ENCODE peak calls at places on chromosomes 4 and X, in eight cellular contexts. G is GM12878; Z is lung; M is mesenchymal stem cell; T is heart left ventricle; X is fibroblast of lung; C is CD8-positive, alpha-beta T cell; B is A549. Q is an unnamed sample.

GRCh38 chr4:119210760-119211159 is 1.8 kb upstream of the USP53 start:
- DNase-seq in C (no peak), B (peak; percentile 17), M (peak; percentile 68), Z (no peak), X (no peak), T (no peak), G (no peak), Q (no peak)

GRCh38 chr4:8334786-8335460 is 65.4 kb downstream of the HTRA3 start:
- DNase-seq in G (no peak), X (no peak), Z (no peak), C (no peak), B (no peak), T (no peak), M (no peak), Q (no peak)

GRCh38 chrX:2370436-2370835 is 130.3 kb downstream of the DHRSX start:
- DNase-seq in B (no peak), T (no peak), X (peak; percentile 82), C (no peak), M (no peak), Z (no peak), G (no peak), Q (no peak)

GRCh38 chr4:79232555-79232954 is 93.3 kb downstream of the NAA11 start:
- DNase-seq in G (no peak), T (no peak), M (no peak), C (no peak), B (no peak), Z (no peak), X (peak; percentile 3), Q (no peak)

GRCh38 chr4:56908206-56909082 is 744 bp downstream of the REST start:
- DNase-seq in B (peak; percentile 32), G (no peak), T (peak; percentile 80), X (peak; percentile 74), C (peak; percentile 63), Z (peak; percentile 57), M (peak; percentile 83), Q (peak; percentile 71)

GRCh38 chr4:592825-593520 is 16.9 kb upstream of the TMEM271 start:
- DNase-seq in T (no peak), B (no peak), X (no peak), G (no peak), Z (no peak), M (no peak), C (no peak), Q (no peak)

GRCh38 chr4:108170729-108171540 is 2.2 kb upstream of the LEF1 start:
- DNase-seq in T (no peak), C (no peak), B (no peak), G (no peak), M (peak; percentile 42), Z (no peak), X (no peak), Q (no peak)

GRCh38 chr4:107600456-107600855 is 119.6 kb downstream of the PAPSS1 start:
- DNase-seq in B (no peak), M (peak; percentile 28), G (no peak), Z (no peak), T (no peak), X (peak; percentile 83), C (no peak), Q (no peak)

GRCh38 chr4:54281060-54281781 is 52.1 kb downstream of the PDGFRA start:
- DNase-seq in M (peak; percentile 82), B (peak; percentile 20), X (peak; percentile 98), Z (peak; percentile 65), T (peak; percentile 84), G (no peak), C (no peak), Q (peak; percentile 94)

GRCh38 chrX:48945517-48946348 is 11.7 kb downstream of the OTUD5 start:
- DNase-seq in C (peak; percentile 20), X (peak; percentile 29), T (peak; percentile 32), M (peak; percentile 61), Z (peak; percentile 52), G (no peak), B (peak; percentile 61), Q (peak; percentile 40)

GRCh38 chrX:28058906-28059305 is 77.7 kb upstream of the DCAF8L1 start:
- DNase-seq in G (no peak), C (no peak), X (no peak), B (no peak), Z (no peak), T (no peak), M (peak; percentile 10), Q (no peak)

GRCh38 chr4:101857176-101857575 is 66.6 kb downstream of the BANK1 start:
- DNase-seq in B (no peak), C (no peak), G (no peak), Z (no peak), T (no peak), X (no peak), M (no peak), Q (no peak)
- H3K27ac ChIP-seq in B (no peak overlapping the region), C (no peak overlapping the region), G (no peak overlapping the region), Z (no peak overlapping the region), T (no peak overlapping the region), X (no peak overlapping the region), M (no peak overlapping the region), Q (no peak overlapping the region)

DNA sequence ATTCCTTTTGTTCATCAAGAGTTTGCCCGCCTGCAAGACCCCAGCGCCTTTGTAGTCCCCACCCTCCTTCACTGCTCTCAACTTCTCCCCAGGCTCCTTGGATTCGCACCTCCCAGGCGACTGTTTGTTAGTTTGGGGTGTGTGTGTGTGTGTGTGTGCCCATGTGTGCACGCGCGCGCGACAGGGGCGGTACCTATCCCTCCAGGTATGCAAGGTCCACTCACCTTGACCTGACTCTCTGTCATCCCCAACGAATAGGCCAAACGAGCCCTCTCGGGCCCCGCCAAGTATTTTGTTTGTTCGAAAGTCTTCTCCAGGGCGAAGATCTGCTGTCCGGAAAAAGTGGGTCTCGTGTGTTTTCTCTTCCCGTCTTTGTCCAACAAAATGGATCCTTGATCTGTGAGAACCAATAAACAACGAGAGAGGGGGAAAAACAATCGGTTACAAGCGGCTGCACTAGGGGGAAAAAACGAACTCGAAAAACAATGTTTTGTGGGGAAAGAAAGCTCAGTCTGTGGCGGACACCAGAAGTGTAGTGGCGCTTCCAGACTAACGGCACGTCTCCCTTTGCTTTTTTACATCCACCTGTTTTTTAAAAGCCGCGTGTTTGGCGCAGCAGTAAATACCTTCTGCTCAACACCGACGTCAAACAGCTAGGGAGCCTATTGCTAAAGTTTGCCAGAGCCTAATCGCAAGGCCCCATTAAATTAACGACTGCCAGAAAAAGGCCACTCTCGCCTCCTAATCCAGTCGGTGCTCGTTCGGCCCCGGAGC is 3.5 kb downstream of the NKX6-1 start:
- DNase-seq in C (no peak), M (no peak), X (no peak), T (no peak), B (no peak), G (no peak), Z (no peak), Q (no peak)
- H3K4me3 ChIP-seq in C (no peak overlapping the region), M (no peak overlapping the region), X (no peak overlapping the region), T (no peak overlapping the region), B (no peak overlapping the region), G (no peak overlapping the region), Z (no peak overlapping the region), Q (no peak overlapping the region)

DNA sequence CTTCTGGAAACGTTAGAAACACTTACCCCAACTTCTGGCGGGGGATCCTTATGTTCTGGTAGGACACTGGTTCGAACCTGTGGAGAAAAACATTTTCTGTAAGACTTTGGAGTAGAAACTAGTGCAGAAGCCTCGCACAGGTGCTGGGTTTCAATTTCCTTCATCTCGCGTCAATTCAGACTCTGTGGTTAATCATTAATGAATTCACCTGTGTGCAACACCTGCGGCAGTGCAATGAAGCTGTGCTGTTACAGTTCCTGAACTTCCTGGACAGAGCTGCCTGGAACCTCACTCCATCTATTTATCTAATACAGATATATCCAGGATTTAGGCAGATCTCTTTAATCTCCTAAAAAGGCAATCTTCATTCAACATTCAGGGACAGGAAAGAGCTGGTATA is 531.4 kb downstream of the INPP4B start:
- DNase-seq in C (no peak), M (no peak), B (no peak), G (no peak), X (no peak), Z (no peak), T (no peak), Q (no peak)
- H3K27ac ChIP-seq in C (no peak overlapping the region), M (no peak overlapping the region), B (no peak overlapping the region), G (no peak overlapping the region), X (no peak overlapping the region), Z (no peak overlapping the region), T (no peak overlapping the region), Q (no peak overlapping the region)

GRCh38 chrX:12971282-12972003 is 3.5 kb upstream of the TMSB4X start:
- DNase-seq in Z (no peak), T (peak; percentile 52), M (no peak), C (no peak), B (no peak), G (no peak), X (no peak), Q (peak; percentile 61)
- H3K4me3 ChIP-seq in Z (no peak overlapping the region), T (no peak overlapping the region), M (peak overlapping the region; percentile 45), C (peak overlapping the region; percentile 98), B (no peak overlapping the region), G (peak overlapping the region; percentile 46), X (no peak overlapping the region), Q (peak overlapping the region; percentile 11)

DNA sequence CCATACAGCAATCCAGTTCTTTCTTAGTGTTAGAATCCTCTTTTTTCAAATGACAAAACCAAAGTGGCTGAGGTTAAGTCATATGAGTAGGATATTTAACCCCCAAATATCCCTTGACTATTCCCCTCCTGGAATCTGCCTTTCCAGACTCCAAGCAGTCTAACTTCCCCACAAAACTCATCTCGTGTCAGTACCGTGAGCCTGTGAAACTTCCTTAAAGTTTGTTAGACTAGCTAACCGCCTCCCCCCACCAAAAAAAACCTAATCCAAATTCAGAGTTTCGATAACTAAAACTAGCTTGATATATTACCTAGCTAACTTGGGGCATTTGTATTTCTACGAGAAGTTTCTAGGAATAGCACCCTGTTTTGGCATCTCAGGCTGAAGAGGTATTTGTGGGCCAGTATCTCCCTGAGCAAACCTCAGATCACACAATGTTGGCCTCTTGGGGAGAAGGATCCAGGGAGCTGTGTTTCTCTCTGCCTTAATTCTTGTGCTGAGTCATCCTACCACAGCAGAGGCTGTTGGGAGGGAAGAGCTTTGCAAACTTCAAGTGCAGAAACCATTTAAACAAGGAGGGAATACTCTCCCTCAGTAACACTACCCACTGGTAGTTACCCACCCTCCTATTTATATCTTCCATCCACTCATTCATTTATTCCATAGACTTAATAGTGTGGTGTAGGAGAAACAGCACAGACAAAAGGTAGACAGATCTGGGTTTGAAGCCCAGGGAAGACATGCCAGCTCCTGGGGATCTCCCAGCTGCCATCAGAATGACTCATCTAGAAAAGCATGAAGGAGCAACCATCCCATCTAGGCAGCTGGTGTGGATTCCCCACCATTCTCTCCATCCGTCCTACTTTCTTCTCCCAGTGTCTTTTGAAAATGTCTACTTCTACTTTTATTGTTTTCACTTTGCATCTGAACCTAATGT is 39.3 kb upstream of the TXK start:
- DNase-seq in X (peak; percentile 52), Z (no peak), B (peak; percentile 53), T (no peak), C (no peak), G (peak; percentile 55), M (peak; percentile 89), Q (no peak)
- H3K27ac ChIP-seq in X (peak overlapping the region; percentile 23), Z (no peak overlapping the region), B (peak overlapping the region; percentile 71), T (no peak overlapping the region), C (no peak overlapping the region), G (peak overlapping the region; percentile 59), M (peak overlapping the region; percentile 92), Q (no peak overlapping the region)